ENCODE peak calls at places on chromosomes 12 and 14, in four cellular contexts. W is suprapubic skin; R is CD8-positive, alpha-beta T cell; S is MM.1S. C is an unnamed sample.

GRCh38 chr14:64702493-64703392 is 1.5 kb upstream of the PLEKHG3 start:
- DNase-seq in W (peak; percentile 79), R (peak; percentile 30), S (no peak), C (peak; percentile 81)

GRCh38 chr12:47234576-47235141 is 154.9 kb upstream of the AMIGO2 start:
- DNase-seq in W (no peak), R (no peak), S (no peak), C (no peak)

GRCh38 chr12:65023485-65023884 is 97.6 kb downstream of the WIF1 start:
- DNase-seq in W (no peak), R (no peak), S (no peak), C (no peak)

GRCh38 chr14:72513994-72514659 is 379.8 kb downstream of the DPF3 start:
- DNase-seq in W (no peak), R (no peak), S (peak; percentile 41), C (no peak)

GRCh38 chr12:30626847-30627246 is 68.8 kb downstream of the IPO8 start:
- DNase-seq in W (no peak), R (no peak), S (no peak), C (no peak)

GRCh38 chr12:54355104-54355815 is 9.0 kb downstream of the GPR84 start:
- DNase-seq in W (no peak), R (no peak), S (no peak), C (no peak)

GRCh38 chr12:67348683-67349082 is 79.5 kb downstream of the CAND1 start:
- DNase-seq in W (no peak), R (no peak), S (no peak), C (no peak)

GRCh38 chr12:80412343-80412953 is 31.6 kb upstream of the PTPRQ start:
- DNase-seq in W (no peak), R (no peak), S (peak; percentile 72), C (peak; percentile 25)

GRCh38 chr12:79547735-79548347 is 142.9 kb downstream of the PAWR start:
- DNase-seq in W (no peak), R (no peak), S (peak; percentile 35), C (peak; percentile 47)

GRCh38 chr12:121186826-121187225 is 23.1 kb upstream of the P2RX4 start:
- DNase-seq in W (no peak), R (no peak), S (no peak), C (no peak)

GRCh38 chr12:121579190-121579791 is 1.5 kb downstream of the KDM2B start:
- DNase-seq in W (peak; percentile 80), R (peak; percentile 56), S (no peak), C (peak; percentile 11)

GRCh38 chr12:72133497-72134055 is 138.6 kb upstream of the TRHDE start:
- DNase-seq in W (no peak), R (no peak), S (no peak), C (no peak)

GRCh38 chr12:124030510-124030909 is 57.5 kb downstream of the ZNF664 start:
- DNase-seq in W (no peak), R (no peak), S (no peak), C (no peak)

GRCh38 chr12:52949413-52950331 is 754 bp downstream of the KRT18 start:
- DNase-seq in W (no peak), R (no peak), S (no peak), C (peak; percentile 91)

GRCh38 chr14:59199614-59200013 is 11.1 kb downstream of the DAAM1 start:
- DNase-seq in W (no peak), R (no peak), S (no peak), C (no peak)

GRCh38 chr12:63144556-63144955 is 6.4 kb downstream of the AVPR1A start:
- DNase-seq in W (no peak), R (no peak), S (no peak), C (no peak)

GRCh38 chr12:98727196-98727595 is 82.1 kb downstream of the APAF1 start:
- DNase-seq in W (no peak), R (no peak), S (no peak), C (no peak)

GRCh38 chr14:68249534-68250517 is 430.2 kb downstream of the RAD51B start:
- DNase-seq in W (no peak), R (no peak), S (no peak), C (no peak)

GRCh38 chr14:76761198-76761848 is at the start of gene VASH1:
- DNase-seq in W (peak; percentile 81), R (peak; percentile 60), S (peak; percentile 52), C (peak; percentile 10)

GRCh38 chr12:107236824-107237467 is 143.6 kb upstream of the CRY1 start:
- DNase-seq in W (no peak), R (no peak), S (no peak), C (no peak)

GRCh38 chr14:63747836-63748235 is 20.0 kb upstream of the SGPP1 start:
- DNase-seq in W (no peak), R (no peak), S (no peak), C (no peak)

GRCh38 chr14:31964979-31965734 is 111.9 kb upstream of the ARHGAP5 start:
- DNase-seq in W (no peak), R (no peak), S (no peak), C (no peak)

GRCh38 chr12:42315108-42315507 is 10.8 kb downstream of the ZCRB1 start:
- DNase-seq in W (no peak), R (no peak), S (no peak), C (no peak)

DNA sequence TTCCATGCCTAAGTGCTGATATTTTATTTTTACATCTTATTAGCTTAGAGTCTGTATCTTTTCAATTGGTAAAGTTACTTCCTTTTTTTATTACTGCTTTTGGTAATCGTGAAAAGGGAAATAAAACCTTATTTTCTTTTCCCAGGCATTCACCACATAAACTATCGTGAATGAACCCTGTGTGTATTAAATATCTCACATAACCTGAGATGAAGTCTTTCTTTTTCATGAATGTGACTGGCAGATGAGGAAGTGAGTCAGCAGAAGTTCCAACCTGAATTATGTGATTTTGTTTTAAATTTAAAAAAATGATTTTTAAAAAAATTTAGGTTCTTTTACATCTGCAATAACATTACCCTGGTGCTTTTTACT is 26.0 kb downstream of the MYBPC1 start:
- DNase-seq in W (no peak), R (no peak), S (no peak), C (no peak)
- H3K27ac ChIP-seq in W (no peak overlapping the region), R (no peak overlapping the region), S (no peak overlapping the region), C (peak overlapping the region; percentile 84)

DNA sequence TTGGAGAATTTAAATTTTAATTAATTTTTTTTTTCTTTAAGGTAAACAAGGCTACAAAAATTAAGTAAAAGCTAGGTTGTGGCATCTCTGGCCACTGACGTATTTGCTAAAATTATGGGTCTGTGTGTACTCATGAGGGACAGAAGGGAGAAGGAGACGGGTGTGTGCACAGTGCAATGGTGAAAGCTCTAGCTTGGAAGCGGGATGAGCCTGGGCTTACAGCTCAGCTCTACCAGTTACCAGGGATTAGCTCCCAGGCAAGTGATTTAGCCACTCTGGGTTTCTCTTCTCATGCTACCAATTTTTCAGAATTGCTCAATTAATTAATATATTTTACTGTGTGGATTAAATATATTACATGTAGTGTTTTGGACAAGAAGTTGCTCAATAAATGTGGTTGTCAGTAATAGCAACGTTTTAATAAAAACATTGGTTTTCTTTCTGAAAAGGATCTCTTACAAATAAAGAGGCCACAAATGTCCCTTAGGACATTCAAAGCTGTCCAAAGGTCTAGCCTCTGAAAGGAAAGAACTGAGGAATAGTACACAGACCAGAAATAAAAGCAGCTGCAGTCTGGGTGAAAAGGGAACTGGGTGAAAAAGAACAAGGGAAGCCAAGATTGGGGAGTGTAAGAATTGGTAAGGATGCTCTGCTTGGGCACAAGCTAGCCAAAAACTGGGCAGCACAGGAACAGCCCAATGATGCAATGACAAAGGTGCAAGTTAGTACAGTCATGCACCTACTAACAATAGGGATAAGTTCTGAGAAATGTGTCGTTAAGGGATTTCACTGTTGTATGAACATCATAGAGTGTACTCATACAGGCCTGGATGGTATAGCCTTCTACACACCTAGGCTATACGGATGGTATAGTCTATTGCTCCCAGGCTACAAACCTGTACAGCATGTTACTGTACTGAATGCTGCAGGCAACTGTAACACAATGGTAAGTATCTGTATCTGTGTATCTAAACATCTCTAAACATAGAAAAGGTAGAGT is 61.7 kb downstream of the FERMT2 start:
- DNase-seq in W (no peak), R (no peak), S (no peak), C (no peak)
- H3K27ac ChIP-seq in W (no peak overlapping the region), R (no peak overlapping the region), S (no peak overlapping the region), C (no peak overlapping the region)

DNA sequence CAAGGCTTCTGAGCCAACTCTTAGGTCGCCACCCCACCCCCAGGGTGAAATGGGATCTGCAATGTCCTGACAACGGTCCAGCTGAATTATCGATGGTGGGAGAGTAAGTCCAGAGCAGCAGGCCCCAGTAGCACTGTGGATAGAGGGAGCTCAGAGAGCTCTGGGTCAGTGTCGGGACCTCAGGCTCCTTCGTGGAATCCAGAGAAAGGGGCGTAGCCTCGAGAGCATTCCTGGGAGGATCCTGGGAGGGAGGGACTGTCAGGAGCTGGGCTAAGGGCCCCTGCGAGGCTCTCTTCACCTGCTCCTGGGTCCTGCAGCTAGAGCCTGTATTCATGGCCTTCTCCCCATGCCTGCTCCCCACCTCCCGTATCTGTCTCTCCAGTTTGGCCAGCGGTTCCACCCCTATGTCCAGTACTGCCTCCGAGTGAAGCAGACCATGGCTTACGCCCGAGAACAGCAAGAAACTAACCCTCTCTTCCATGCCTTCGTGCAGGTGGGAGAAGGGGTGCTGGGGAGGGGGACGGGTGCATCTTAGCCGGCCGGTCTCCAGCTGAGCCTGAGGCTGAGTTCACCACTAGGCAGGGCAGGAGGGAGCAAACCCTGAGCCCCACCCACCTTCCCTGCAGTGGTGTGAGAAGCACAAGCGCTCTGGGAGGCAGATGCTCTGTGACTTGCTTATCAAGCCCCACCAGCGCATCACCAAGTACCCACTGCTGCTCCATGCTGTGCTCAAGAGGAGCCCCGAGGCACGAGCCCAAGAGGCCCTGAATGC is 6.6 kb downstream of the PLEKHG6 start:
- DNase-seq in W (no peak), R (no peak), S (no peak), C (no peak)
- H3K27ac ChIP-seq in W (no peak overlapping the region), R (no peak overlapping the region), S (no peak overlapping the region), C (no peak overlapping the region)

DNA sequence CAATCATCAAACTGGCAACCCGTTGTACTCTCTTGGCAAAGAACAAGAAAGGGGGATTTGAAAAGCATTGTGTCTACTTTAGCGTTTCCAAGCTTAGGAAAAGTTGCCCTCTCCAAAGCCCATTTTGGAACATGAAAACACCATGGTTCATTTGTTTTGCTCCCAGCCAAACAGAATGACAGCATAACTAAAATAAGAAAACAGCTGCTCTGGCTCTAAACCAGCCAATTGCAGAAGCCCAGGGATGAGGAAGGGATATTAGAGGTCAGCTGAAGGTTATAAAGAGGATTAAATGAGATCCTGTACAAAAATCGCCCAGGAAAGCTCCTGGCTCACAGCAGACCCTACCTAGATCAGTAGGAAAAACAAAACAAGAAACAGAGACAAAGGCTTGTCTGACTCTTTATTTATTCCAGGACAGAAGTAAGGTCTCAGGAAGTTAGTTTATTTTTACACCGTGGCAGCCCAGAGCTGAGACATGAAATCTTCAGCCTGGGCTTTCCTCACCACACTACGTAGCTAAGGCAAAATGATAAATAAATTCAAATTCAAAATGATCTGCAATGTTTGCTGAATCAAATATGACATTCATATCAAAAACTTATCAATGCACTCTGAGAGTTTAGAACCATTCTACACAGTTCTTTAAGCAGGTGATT is 25.8 kb downstream of the SPX start:
- DNase-seq in W (no peak), R (no peak), S (no peak), C (no peak)
- H3K27ac ChIP-seq in W (no peak overlapping the region), R (no peak overlapping the region), S (no peak overlapping the region), C (no peak overlapping the region)

C was measured in prostate gland.